ENCODE peak calls at places on chromosomes 13 and 19, in ten cellular contexts. G, W, K, V, I, L, P, Q, M and X are unnamed samples.

GRCh38 chr13:85363504-85363903 is 435.7 kb downstream of the SLITRK6 start:
- DNase-seq in Q (no peak), W (no peak), G (no peak), P (no peak), M (no peak), I (no peak), L (no peak), K (no peak), V (no peak), X (no peak)

GRCh38 chr19:54612428-54612827 is 17.9 kb upstream of the LILRB1 start:
- DNase-seq in V (no peak), W (no peak), M (no peak), L (no peak), Q (no peak), I (no peak), P (no peak), K (no peak), G (no peak), X (no peak)

GRCh38 chr13:76856141-76856571 is 30.0 kb downstream of the KCTD12 start:
- DNase-seq in L (peak; percentile 91), Q (peak; percentile 10), K (no peak), P (no peak), V (no peak), M (peak; percentile 76), W (no peak), I (no peak), G (no peak), X (peak; percentile 75)

GRCh38 chr13:51823351-51823750 is 19.4 kb upstream of the DHRS12 start:
- DNase-seq in V (no peak), Q (no peak), P (no peak), I (no peak), K (no peak), L (no peak), W (no peak), M (no peak), G (no peak), X (no peak)

GRCh38 chr19:12720851-12721655 is 2.7 kb downstream of the TNPO2 start:
- DNase-seq in Q (no peak), K (no peak), G (no peak), L (peak; percentile 46), M (peak; percentile 35), W (no peak), V (no peak), P (no peak), I (peak; percentile 47), X (peak; percentile 26)

GRCh38 chr19:13006431-13007281 is 11.4 kb downstream of the NFIX start:
- DNase-seq in M (no peak), G (peak; percentile 72), P (no peak), K (no peak), W (no peak), Q (no peak), L (no peak), I (peak; percentile 74), V (no peak), X (no peak)

GRCh38 chr13:75470676-75471075 is 11.3 kb downstream of the TBC1D4 start:
- DNase-seq in M (no peak), K (no peak), P (no peak), Q (no peak), V (no peak), W (no peak), I (no peak), G (no peak), L (no peak), X (no peak)

GRCh38 chr13:53005631-53006030 is 23.0 kb upstream of the OLFM4 start:
- DNase-seq in K (no peak), G (no peak), V (no peak), Q (no peak), M (no peak), I (no peak), W (no peak), P (no peak), L (no peak), X (no peak)

GRCh38 chr19:7636691-7637373 is at the start of gene STXBP2:
- DNase-seq in V (no peak), K (peak; percentile 58), I (no peak), P (no peak), L (peak; percentile 58), M (peak; percentile 46), W (peak; percentile 89), Q (peak; percentile 94), G (peak; percentile 6), X (peak; percentile 42)
- TF ChIP-seq CTCF in V (no peak), K (no peak), I (no peak), P (no peak), L (no peak), M (no peak), W (no peak), Q (no peak), G (no peak), X (no peak)

DNA sequence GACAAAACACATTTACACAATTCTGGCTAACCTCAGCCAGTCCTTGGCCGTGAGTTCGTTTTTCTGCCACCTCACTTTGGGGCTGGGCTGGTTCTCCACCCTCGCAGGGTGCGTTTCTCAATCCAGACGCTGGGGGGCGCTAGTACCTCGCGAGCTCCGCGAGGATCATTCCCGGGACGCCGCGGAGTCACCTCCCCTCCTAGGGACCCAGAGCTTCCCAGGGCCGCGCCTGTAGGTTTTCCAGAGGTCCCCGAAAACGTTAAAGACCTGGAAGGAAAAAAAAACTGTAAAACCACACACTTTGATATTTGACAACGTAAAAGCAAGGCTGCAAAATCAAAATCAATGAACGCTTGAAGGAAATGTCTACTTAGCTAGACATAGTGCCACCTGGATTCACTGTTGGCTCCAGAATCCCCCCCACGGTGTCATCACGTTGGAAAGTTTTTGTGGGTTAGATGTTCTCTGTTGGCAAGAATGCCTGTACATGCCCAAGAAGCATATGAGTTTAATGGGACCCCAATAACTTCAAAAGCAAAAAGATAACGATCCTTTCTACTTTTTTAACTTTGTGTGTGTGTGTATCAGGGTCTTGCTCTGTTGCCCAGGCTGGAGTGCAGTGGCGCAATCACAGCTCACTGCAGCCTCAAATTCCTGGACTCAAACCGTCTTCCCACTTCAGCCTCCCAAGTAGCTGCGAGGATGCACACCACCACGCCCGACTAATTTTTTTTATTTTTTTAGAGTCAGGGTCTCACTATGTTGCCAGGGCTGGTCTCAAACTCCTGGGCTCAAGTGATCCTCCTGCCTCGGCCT is 34.5 kb upstream of the TPM4 start:
- DNase-seq in P (peak; percentile 12), L (peak; percentile 67), K (peak; percentile 81), G (peak; percentile 26), V (no peak), M (peak; percentile 81), W (peak; percentile 82), I (peak; percentile 88), Q (peak; percentile 57), X (peak; percentile 69)
- H3K4me3 ChIP-seq in P (peak overlapping the region; percentile 12), L (peak overlapping the region; percentile 33), K (peak overlapping the region; percentile 35), G (peak overlapping the region; percentile 32), V (no peak overlapping the region), M (no peak overlapping the region), W (no peak overlapping the region), I (no peak overlapping the region), Q (no peak overlapping the region), X (peak overlapping the region; percentile 0)

DNA sequence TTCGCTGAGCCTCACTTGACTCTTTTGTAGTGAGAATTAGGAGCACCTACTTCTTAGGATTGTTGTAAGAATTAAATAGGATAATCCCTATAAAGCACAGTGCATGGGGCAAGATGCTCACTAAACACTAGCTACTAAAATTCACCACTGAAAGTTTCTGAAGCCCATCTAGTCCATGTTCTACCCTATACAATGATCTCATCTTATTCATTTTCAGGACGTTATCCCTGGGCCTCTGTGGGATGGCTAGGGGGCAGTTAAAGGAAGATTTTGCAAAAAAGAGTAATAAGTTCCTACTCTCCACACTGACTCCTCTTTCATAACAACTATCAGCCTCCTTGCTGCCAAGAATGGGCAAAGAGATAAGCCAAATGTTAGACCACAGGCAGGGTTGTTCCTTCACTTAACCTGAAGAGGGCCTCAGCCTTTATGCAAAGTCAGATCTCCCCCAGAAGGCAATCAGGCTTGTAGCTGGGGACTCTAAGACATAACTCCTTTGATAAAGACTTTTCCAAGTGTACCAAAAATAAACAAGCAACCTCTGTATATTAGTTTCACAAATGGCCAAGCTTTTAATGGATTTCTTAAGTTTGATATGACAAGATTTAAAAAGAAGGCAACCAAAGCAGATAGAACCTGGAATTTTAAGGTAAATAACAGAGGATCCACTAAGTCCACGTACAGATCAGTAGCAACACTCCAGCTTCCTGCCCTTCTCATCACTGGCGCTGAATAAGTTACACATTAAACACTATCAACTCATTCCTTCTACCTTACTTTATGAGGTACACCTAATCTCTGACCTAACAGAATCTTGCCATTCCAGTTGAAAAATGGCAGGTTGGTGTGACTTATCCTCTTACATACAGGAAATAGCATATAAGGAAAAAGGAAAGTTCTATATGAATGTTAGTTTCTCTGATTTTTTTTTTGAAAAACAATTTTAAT is 44.4 kb downstream of the ELF1 start:
- DNase-seq in I (no peak), P (no peak), W (no peak), L (peak; percentile 82), K (no peak), G (no peak), V (no peak), M (peak; percentile 84), Q (peak; percentile 78), X (peak; percentile 84)
- TF ChIP-seq CTCF in I (no peak), P (peak; percentile 12), W (peak; percentile 37), L (peak; percentile 74), K (peak; percentile 59), G (peak; percentile 24), V (peak; percentile 38), M (peak; percentile 69), Q (peak; percentile 61), X (peak; percentile 73)

GRCh38 chr19:45881909-45882528 is 3.9 kb downstream of the IRF2BP1 start:
- DNase-seq in I (no peak), P (no peak), V (no peak), G (no peak), K (no peak), L (no peak), Q (no peak), W (no peak), M (no peak), X (no peak)
- H3K4me3 ChIP-seq in I (no peak overlapping the region), P (no peak overlapping the region), V (no peak overlapping the region), G (no peak overlapping the region), K (no peak overlapping the region), L (no peak overlapping the region), Q (no peak overlapping the region), W (no peak overlapping the region), M (no peak overlapping the region), X (no peak overlapping the region)

GRCh38 chr13:80030491-80030890 is 310.4 kb downstream of the SPRY2 start:
- DNase-seq in V (no peak), K (no peak), M (peak; percentile 61), I (no peak), L (peak; percentile 33), W (peak; percentile 77), Q (peak; percentile 13), G (no peak), P (no peak), X (peak; percentile 44)
- TF ChIP-seq CTCF in V (no peak), K (peak; percentile 51), M (peak; percentile 25), I (no peak), L (peak; percentile 38), W (peak; percentile 58), Q (no peak), G (no peak), P (peak; percentile 7), X (peak; percentile 35)

GRCh38 chr13:99382428-99383133 is 75.4 kb upstream of the GPR183 start:
- DNase-seq in P (no peak), M (no peak), L (no peak), W (peak; percentile 8), Q (no peak), K (no peak), V (no peak), I (no peak), G (no peak), X (no peak)
- H3K4me3 ChIP-seq in P (no peak overlapping the region), M (no peak overlapping the region), L (no peak overlapping the region), W (no peak overlapping the region), Q (no peak overlapping the region), K (no peak overlapping the region), V (no peak overlapping the region), I (no peak overlapping the region), G (no peak overlapping the region), X (no peak overlapping the region)

GRCh38 chr19:10984166-10984735 is 23.4 kb downstream of the SMARCA4 start:
- DNase-seq in W (no peak), P (no peak), M (no peak), K (no peak), Q (no peak), L (no peak), G (no peak), I (no peak), V (no peak), X (no peak)
- TF ChIP-seq CTCF in W (no peak), P (no peak), M (no peak), K (no peak), Q (no peak), L (no peak), G (no peak), I (no peak), V (no peak), X (no peak)